ENCODE peak calls at places on chromosomes 13 and 19, in six cellular contexts. Q is activated T-cell treated with anti-CD3 and anti-CD28 coated beads, Interleukin-2, amount 50 U/mL, for 72 hours; F is stimulated activated CD8-positive, alpha-beta memory T cell treated with anti-CD3 and anti-CD28 coated beads, Interleukin-4, amount 100 ng/mL, for 24 hours; K is left kidney; E is NCI-H1092; P is mucosa of gallbladder. W is an unnamed sample.

GRCh38 chr13:46146898-46147297 is 35.1 kb downstream of the LCP1 start:
- DNase-seq in Q (no peak), F (no peak), K (peak; percentile 66), E (no peak), P (no peak), W (no peak)

GRCh38 chr13:98474761-98475160 is 102.1 kb downstream of the STK24 start:
- DNase-seq in Q (no peak), F (no peak), K (no peak), E (no peak), P (no peak), W (no peak)

GRCh38 chr13:113053376-113053775 is 52.2 kb upstream of the F7 start:
- DNase-seq in Q (no peak), F (no peak), K (no peak), E (no peak), P (no peak), W (no peak)

GRCh38 chr19:42074513-42075363 is 1.2 kb upstream of the ZNF574 start:
- DNase-seq in Q (no peak), F (no peak), K (peak; percentile 49), E (no peak), P (no peak), W (no peak)

GRCh38 chr19:3958836-3959765 is 11.8 kb downstream of the DAPK3 start:
- DNase-seq in Q (no peak), F (no peak), K (no peak), E (no peak), P (no peak), W (no peak)

GRCh38 chr13:25468330-25469178 is 96.8 kb downstream of the ATP8A2 start:
- DNase-seq in Q (peak; percentile 6), F (peak; percentile 6), K (peak; percentile 84), E (peak; percentile 78), P (no peak), W (peak; percentile 56)

GRCh38 chr13:27637289-27637626 is 15.6 kb downstream of the POLR1D start:
- DNase-seq in Q (no peak), F (no peak), K (no peak), E (no peak), P (no peak), W (no peak)

GRCh38 chr19:43545981-43546380 is 13.0 kb downstream of the ZNF575 start:
- DNase-seq in Q (no peak), F (no peak), K (no peak), E (no peak), P (no peak), W (no peak)

GRCh38 chr13:54194233-54195024 is 1165.8 kb downstream of the OLFM4 start:
- DNase-seq in Q (no peak), F (no peak), K (no peak), E (no peak), P (no peak), W (no peak)

GRCh38 chr13:39457274-39457673 is 145.7 kb downstream of the LHFPL6 start:
- DNase-seq in Q (no peak), F (no peak), K (no peak), E (no peak), P (no peak), W (no peak)

GRCh38 chr19:3479819-3480215 is 508 bp downstream of the SMIM24 start:
- DNase-seq in Q (peak; percentile 48), F (no peak), K (peak; percentile 68), E (no peak), P (peak; percentile 62), W (no peak)

GRCh38 chr13:29991343-29991742 is 140.9 kb upstream of the UBL3 start:
- DNase-seq in Q (no peak), F (no peak), K (no peak), E (no peak), P (no peak), W (no peak)

GRCh38 chr19:48396871-48397176 is 3.4 kb downstream of the GRIN2D start:
- DNase-seq in Q (no peak), F (no peak), K (no peak), E (no peak), P (no peak), W (no peak)

GRCh38 chr19:17454579-17454978 is 6.1 kb upstream of the TMEM221 start:
- DNase-seq in Q (no peak), F (no peak), K (peak; percentile 78), E (no peak), P (no peak), W (no peak)

GRCh38 chr19:29526730-29527499 is 1.1 kb downstream of the VSTM2B start:
- DNase-seq in Q (peak; percentile 53), F (peak; percentile 11), K (peak; percentile 60), E (no peak), P (no peak), W (no peak)

W was measured in NCI-H510A treated with DMSO at 0.1 percent for 48 hours.